ENCODE peak calls at places on chromosomes 7 and 10, in ten cellular contexts. One of them, this sample, is unnamed. For H3K4me1, the result is how much of the 10 kb centered on the place peaks cover.

GRCh38 chr10:24958701-24959392 is 6.4 kb upstream of the PRTFDC1 start:
- DNase-seq in cardiac muscle cell: peak
- DNase-seq in aorta: no peak
- DNase-seq in ovary: no peak
- DNase-seq in pancreas: no peak
- DNase-seq in heart right ventricle: peak
- DNase-seq in colonic mucosa: no peak
- DNase-seq in body of pancreas: peak
- DNase-seq in small intestine: no peak
- DNase-seq in PC-9: no peak
- DNase-seq in this sample: no peak

GRCh38 chr10:91672021-91672608 is 39.2 kb upstream of the PPP1R3C start:
- DNase-seq in body of pancreas: no peak
- DNase-seq in cardiac muscle cell: peak
- DNase-seq in ovary: no peak
- DNase-seq in PC-9: no peak
- DNase-seq in pancreas: no peak
- DNase-seq in aorta: no peak
- DNase-seq in colonic mucosa: no peak
- DNase-seq in small intestine: no peak
- DNase-seq in heart right ventricle: no peak
- DNase-seq in this sample: no peak

GRCh38 chr7:106155027-106155426 is 42.9 kb upstream of the SYPL1 start:
- DNase-seq in colonic mucosa: no peak
- DNase-seq in aorta: no peak
- DNase-seq in heart right ventricle: no peak
- DNase-seq in PC-9: no peak
- DNase-seq in pancreas: no peak
- DNase-seq in ovary: no peak
- DNase-seq in cardiac muscle cell: no peak
- DNase-seq in body of pancreas: no peak
- DNase-seq in small intestine: no peak
- DNase-seq in this sample: no peak

GRCh38 chr7:22729180-22729579 is 2.2 kb downstream of the IL6 start:
- DNase-seq in body of pancreas: no peak
- DNase-seq in PC-9: no peak
- DNase-seq in pancreas: no peak
- DNase-seq in cardiac muscle cell: peak
- DNase-seq in aorta: no peak
- DNase-seq in small intestine: no peak
- DNase-seq in heart right ventricle: no peak
- DNase-seq in ovary: no peak
- DNase-seq in colonic mucosa: no peak
- DNase-seq in this sample: no peak

GRCh38 chr10:109618748-109619147 is 304.6 kb downstream of the XPNPEP1 start:
- DNase-seq in pancreas: no peak
- DNase-seq in body of pancreas: no peak
- DNase-seq in colonic mucosa: no peak
- DNase-seq in aorta: no peak
- DNase-seq in ovary: no peak
- DNase-seq in heart right ventricle: no peak
- DNase-seq in PC-9: no peak
- DNase-seq in cardiac muscle cell: no peak
- DNase-seq in small intestine: no peak
- DNase-seq in this sample: no peak

GRCh38 chr7:69182596-69183467 is 415.4 kb upstream of the AUTS2 start:
- DNase-seq in colonic mucosa: no peak
- DNase-seq in small intestine: no peak
- DNase-seq in body of pancreas: no peak
- DNase-seq in pancreas: no peak
- DNase-seq in ovary: no peak
- DNase-seq in heart right ventricle: no peak
- DNase-seq in PC-9: no peak
- DNase-seq in aorta: no peak
- DNase-seq in cardiac muscle cell: no peak
- DNase-seq in this sample: no peak

GRCh38 chr10:32882076-32882475 is 76.0 kb downstream of the ITGB1 start:
- DNase-seq in heart right ventricle: no peak
- DNase-seq in cardiac muscle cell: no peak
- DNase-seq in ovary: no peak
- DNase-seq in small intestine: no peak
- DNase-seq in body of pancreas: no peak
- DNase-seq in aorta: no peak
- DNase-seq in PC-9: no peak
- DNase-seq in pancreas: no peak
- DNase-seq in colonic mucosa: no peak
- DNase-seq in this sample: no peak

GRCh38 chr10:92811986-92812385 is 36.3 kb upstream of the EXOC6 start:
- DNase-seq in pancreas: no peak
- DNase-seq in ovary: no peak
- DNase-seq in small intestine: no peak
- DNase-seq in PC-9: no peak
- DNase-seq in aorta: no peak
- DNase-seq in body of pancreas: no peak
- DNase-seq in colonic mucosa: no peak
- DNase-seq in heart right ventricle: peak
- DNase-seq in cardiac muscle cell: peak
- DNase-seq in this sample: no peak

GRCh38 chr7:129664029-129665012 is 52.8 kb downstream of the NRF1 start:
- DNase-seq in colonic mucosa: no peak
- DNase-seq in ovary: no peak
- DNase-seq in PC-9: peak
- DNase-seq in cardiac muscle cell: peak
- DNase-seq in small intestine: peak
- DNase-seq in heart right ventricle: no peak
- DNase-seq in body of pancreas: no peak
- DNase-seq in pancreas: no peak
- DNase-seq in aorta: no peak
- DNase-seq in this sample: no peak

GRCh38 chr7:22596763-22597434 is 96.9 kb upstream of the STEAP1B start:
- DNase-seq in heart right ventricle: no peak
- DNase-seq in colonic mucosa: no peak
- DNase-seq in aorta: no peak
- DNase-seq in PC-9: no peak
- DNase-seq in body of pancreas: no peak
- DNase-seq in pancreas: no peak
- DNase-seq in ovary: no peak
- DNase-seq in small intestine: no peak
- DNase-seq in cardiac muscle cell: no peak
- DNase-seq in this sample: no peak

GRCh38 chr10:15227611-15228372 is 59.3 kb upstream of the NMT2 start:
- DNase-seq in heart right ventricle: no peak
- DNase-seq in aorta: no peak
- DNase-seq in pancreas: no peak
- DNase-seq in body of pancreas: peak
- DNase-seq in PC-9: no peak
- DNase-seq in cardiac muscle cell: peak
- DNase-seq in ovary: no peak
- DNase-seq in colonic mucosa: no peak
- DNase-seq in small intestine: no peak
- DNase-seq in this sample: no peak

GRCh38 chr7:24913791-24914464 is 66.0 kb downstream of the OSBPL3 start:
- DNase-seq in PC-9: no peak
- DNase-seq in cardiac muscle cell: peak
- DNase-seq in small intestine: no peak
- DNase-seq in colonic mucosa: no peak
- DNase-seq in body of pancreas: no peak
- DNase-seq in pancreas: no peak
- DNase-seq in heart right ventricle: no peak
- DNase-seq in ovary: no peak
- DNase-seq in aorta: no peak
- DNase-seq in this sample: no peak

GRCh38 chr7:24910551-24911212 is 69.3 kb downstream of the OSBPL3 start:
- DNase-seq in heart right ventricle: no peak
- DNase-seq in cardiac muscle cell: no peak
- DNase-seq in pancreas: no peak
- DNase-seq in body of pancreas: no peak
- DNase-seq in aorta: no peak
- DNase-seq in ovary: no peak
- DNase-seq in colonic mucosa: no peak
- DNase-seq in small intestine: no peak
- DNase-seq in PC-9: no peak
- DNase-seq in this sample: no peak

GRCh38 chr7:24911213-24911603 is 68.8 kb downstream of the OSBPL3 start:
- DNase-seq in pancreas: no peak
- DNase-seq in body of pancreas: no peak
- DNase-seq in colonic mucosa: no peak
- DNase-seq in heart right ventricle: no peak
- DNase-seq in aorta: no peak
- DNase-seq in cardiac muscle cell: peak
- DNase-seq in small intestine: peak
- DNase-seq in ovary: no peak
- DNase-seq in PC-9: no peak
- DNase-seq in this sample: no peak

GRCh38 chr7:24912874-24913514 is 67.0 kb downstream of the OSBPL3 start:
- DNase-seq in colonic mucosa: no peak
- DNase-seq in aorta: no peak
- DNase-seq in ovary: no peak
- DNase-seq in pancreas: no peak
- DNase-seq in body of pancreas: no peak
- DNase-seq in small intestine: no peak
- DNase-seq in PC-9: no peak
- DNase-seq in heart right ventricle: no peak
- DNase-seq in cardiac muscle cell: no peak
- DNase-seq in this sample: no peak

DNA sequence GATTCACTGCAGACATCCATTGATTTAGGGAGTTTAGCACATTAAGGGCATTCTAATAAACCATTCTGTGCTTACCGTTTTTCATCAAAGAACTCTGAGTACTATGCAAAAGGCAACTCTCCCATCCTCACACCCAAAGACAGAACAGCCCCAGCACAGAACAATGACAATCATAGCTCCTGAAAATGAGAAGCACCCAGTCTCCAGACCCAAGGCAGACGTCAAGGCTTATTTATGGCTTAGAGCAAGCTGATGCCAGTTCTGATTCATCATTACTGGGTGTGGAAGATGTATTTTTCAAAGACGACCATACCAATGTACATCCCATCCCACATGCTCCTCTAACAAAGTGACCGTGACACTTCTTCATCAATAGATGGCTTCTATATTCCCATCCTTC is 67.6 kb downstream of the OSBPL3 start:
- DNase-seq in pancreas: no peak
- DNase-seq in small intestine: no peak
- DNase-seq in aorta: no peak
- DNase-seq in ovary: no peak
- DNase-seq in PC-9: no peak
- DNase-seq in heart right ventricle: no peak
- DNase-seq in cardiac muscle cell: no peak
- DNase-seq in body of pancreas: no peak
- DNase-seq in colonic mucosa: no peak
- DNase-seq in this sample: no peak
- H3K4me1 ChIP-seq in pancreas: under half
- H3K4me1 ChIP-seq in small intestine: under half
- H3K4me1 ChIP-seq in aorta: under half
- H3K4me1 ChIP-seq in ovary: under half
- H3K4me1 ChIP-seq in PC-9: under half
- H3K4me1 ChIP-seq in heart right ventricle: under half
- H3K4me1 ChIP-seq in cardiac muscle cell: under half
- H3K4me1 ChIP-seq in body of pancreas: under half
- H3K4me1 ChIP-seq in colonic mucosa: under half
- H3K4me1 ChIP-seq in this sample: under half

DNA sequence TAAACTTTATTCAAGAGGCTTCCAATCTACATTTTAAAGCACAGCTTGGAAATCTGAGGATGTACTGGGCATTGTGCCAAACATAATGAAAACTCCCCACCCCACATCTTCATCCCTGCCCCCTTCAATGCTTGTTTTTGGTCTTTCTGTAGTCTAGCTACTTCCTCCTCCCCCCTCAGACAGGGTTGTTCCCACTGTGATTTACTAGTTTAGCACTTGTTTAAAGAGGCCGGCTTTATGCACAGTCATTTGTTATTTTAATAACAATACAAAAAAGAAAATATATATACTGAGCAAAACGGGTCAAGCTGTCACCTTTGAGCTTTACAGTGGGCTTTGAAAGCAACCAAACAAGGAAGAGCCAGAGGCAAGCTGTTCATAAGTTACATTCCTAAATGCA is 132.6 kb downstream of the CHRM2 start:
- DNase-seq in PC-9: no peak
- DNase-seq in ovary: no peak
- DNase-seq in aorta: no peak
- DNase-seq in small intestine: no peak
- DNase-seq in heart right ventricle: no peak
- DNase-seq in colonic mucosa: no peak
- DNase-seq in body of pancreas: no peak
- DNase-seq in cardiac muscle cell: peak
- DNase-seq in pancreas: no peak
- DNase-seq in this sample: no peak
- H3K27ac ChIP-seq in PC-9: no peak
- H3K27ac ChIP-seq in ovary: no peak
- H3K27ac ChIP-seq in aorta: no peak
- H3K27ac ChIP-seq in small intestine: no peak
- H3K27ac ChIP-seq in heart right ventricle: no peak
- H3K27ac ChIP-seq in colonic mucosa: no peak
- H3K27ac ChIP-seq in body of pancreas: no peak
- H3K27ac ChIP-seq in cardiac muscle cell: peak
- H3K27ac ChIP-seq in pancreas: no peak
- H3K27ac ChIP-seq in this sample: no peak

DNA sequence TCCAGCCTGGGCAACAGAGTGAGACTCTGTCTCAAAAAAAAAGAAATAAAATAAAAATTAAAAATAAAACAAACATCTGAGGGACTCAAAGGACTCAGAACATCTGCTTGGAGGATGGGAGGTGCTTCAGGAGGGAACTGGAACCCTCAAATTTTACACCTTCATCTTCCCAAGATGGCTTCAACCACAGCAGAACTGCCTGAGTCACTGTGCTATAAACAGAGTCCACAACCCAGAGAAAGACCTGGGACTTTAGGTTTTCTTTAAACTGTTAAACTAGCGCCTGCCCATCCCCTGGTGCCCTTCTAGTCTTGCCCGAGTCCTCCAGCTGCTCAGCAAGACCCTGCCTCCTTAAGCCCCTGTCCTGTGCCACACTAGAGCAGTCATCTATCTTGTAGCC is 40.8 kb downstream of the RGS10 start:
- DNase-seq in small intestine: no peak
- DNase-seq in heart right ventricle: no peak
- DNase-seq in ovary: no peak
- DNase-seq in PC-9: no peak
- DNase-seq in pancreas: no peak
- DNase-seq in body of pancreas: no peak
- DNase-seq in cardiac muscle cell: no peak
- DNase-seq in aorta: no peak
- DNase-seq in colonic mucosa: no peak
- DNase-seq in this sample: no peak
- H3K4me3 ChIP-seq in small intestine: no peak
- H3K4me3 ChIP-seq in heart right ventricle: no peak
- H3K4me3 ChIP-seq in ovary: no peak
- H3K4me3 ChIP-seq in PC-9: no peak
- H3K4me3 ChIP-seq in pancreas: no peak
- H3K4me3 ChIP-seq in body of pancreas: no peak
- H3K4me3 ChIP-seq in cardiac muscle cell: no peak
- H3K4me3 ChIP-seq in aorta: no peak
- H3K4me3 ChIP-seq in colonic mucosa: no peak
- H3K4me3 ChIP-seq in this sample: no peak

DNA sequence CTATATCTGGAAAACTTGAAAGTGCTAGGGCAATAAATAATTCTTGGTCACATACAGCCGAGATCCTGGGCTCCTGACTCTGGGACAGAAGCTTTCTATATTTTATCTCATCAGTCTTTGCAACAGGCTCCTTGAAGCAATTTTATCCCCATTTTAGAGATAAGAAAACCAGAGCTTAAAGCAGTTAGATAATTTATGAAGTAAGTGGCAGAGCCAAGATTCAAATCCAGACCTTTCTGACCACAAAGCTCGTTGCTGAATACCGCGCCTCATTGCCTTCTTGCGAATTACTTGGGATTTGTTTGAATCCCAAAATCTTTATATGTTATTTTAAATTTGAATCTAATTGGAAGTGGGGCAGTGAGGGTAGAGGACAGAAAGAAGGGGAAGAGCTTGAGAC is 106.0 kb downstream of the TCF7L2 start:
- DNase-seq in ovary: no peak
- DNase-seq in cardiac muscle cell: no peak
- DNase-seq in body of pancreas: no peak
- DNase-seq in pancreas: no peak
- DNase-seq in small intestine: no peak
- DNase-seq in PC-9: no peak
- DNase-seq in aorta: no peak
- DNase-seq in heart right ventricle: no peak
- DNase-seq in colonic mucosa: no peak
- DNase-seq in this sample: no peak
- H3K4me1 ChIP-seq in ovary: under half
- H3K4me1 ChIP-seq in cardiac muscle cell: half or more
- H3K4me1 ChIP-seq in body of pancreas: under half
- H3K4me1 ChIP-seq in pancreas: under half
- H3K4me1 ChIP-seq in small intestine: under half
- H3K4me1 ChIP-seq in PC-9: under half
- H3K4me1 ChIP-seq in aorta: under half
- H3K4me1 ChIP-seq in heart right ventricle: under half
- H3K4me1 ChIP-seq in colonic mucosa: under half
- H3K4me1 ChIP-seq in this sample: under half